ENCODE peak calls at places on chromosomes 5 and 9, in eight cellular contexts. One of them, this sample, is unnamed.

GRCh38 chr5:64973226-64973625 is 204.5 kb downstream of the CWC27 start:
- DNase-seq in activated CD4-positive, alpha-beta T cell treated with anti-CD3 and anti-CD28 coated beads, Interleukin-2, amount 50 U/mL, for 24 hours: no peak
- DNase-seq in A172: no peak
- DNase-seq in HTR-8/SVneo: no peak
- DNase-seq in GM18507: no peak
- DNase-seq in SK-N-DZ: no peak
- DNase-seq in head of caudate nucleus: no peak
- DNase-seq in iris pigment epithelial cell: no peak
- DNase-seq in this sample: no peak

GRCh38 chr5:126857472-126858410 is 80.8 kb downstream of the LMNB1 start:
- DNase-seq in activated CD4-positive, alpha-beta T cell treated with anti-CD3 and anti-CD28 coated beads, Interleukin-2, amount 50 U/mL, for 24 hours: no peak
- DNase-seq in A172: no peak
- DNase-seq in head of caudate nucleus: no peak
- DNase-seq in iris pigment epithelial cell: no peak
- DNase-seq in SK-N-DZ: no peak
- DNase-seq in HTR-8/SVneo: no peak
- DNase-seq in GM18507: no peak
- DNase-seq in this sample: peak

GRCh38 chr5:54462281-54462680 is 6.8 kb downstream of the HSPB3 start:
- DNase-seq in iris pigment epithelial cell: no peak
- DNase-seq in GM18507: no peak
- DNase-seq in head of caudate nucleus: no peak
- DNase-seq in A172: no peak
- DNase-seq in SK-N-DZ: no peak
- DNase-seq in activated CD4-positive, alpha-beta T cell treated with anti-CD3 and anti-CD28 coated beads, Interleukin-2, amount 50 U/mL, for 24 hours: no peak
- DNase-seq in HTR-8/SVneo: no peak
- DNase-seq in this sample: no peak

GRCh38 chr5:178282391-178282790 is 49.8 kb upstream of the PHYKPL start:
- DNase-seq in GM18507: no peak
- DNase-seq in head of caudate nucleus: no peak
- DNase-seq in activated CD4-positive, alpha-beta T cell treated with anti-CD3 and anti-CD28 coated beads, Interleukin-2, amount 50 U/mL, for 24 hours: no peak
- DNase-seq in HTR-8/SVneo: no peak
- DNase-seq in iris pigment epithelial cell: no peak
- DNase-seq in A172: no peak
- DNase-seq in SK-N-DZ: no peak
- DNase-seq in this sample: no peak

GRCh38 chr5:13632676-13633075 is 311.8 kb downstream of the DNAH5 start:
- DNase-seq in iris pigment epithelial cell: no peak
- DNase-seq in head of caudate nucleus: no peak
- DNase-seq in activated CD4-positive, alpha-beta T cell treated with anti-CD3 and anti-CD28 coated beads, Interleukin-2, amount 50 U/mL, for 24 hours: no peak
- DNase-seq in HTR-8/SVneo: peak
- DNase-seq in GM18507: no peak
- DNase-seq in A172: peak
- DNase-seq in SK-N-DZ: no peak
- DNase-seq in this sample: peak

GRCh38 chr5:179401-179800 is 11.9 kb upstream of the LRRC14B start:
- DNase-seq in activated CD4-positive, alpha-beta T cell treated with anti-CD3 and anti-CD28 coated beads, Interleukin-2, amount 50 U/mL, for 24 hours: no peak
- DNase-seq in iris pigment epithelial cell: no peak
- DNase-seq in head of caudate nucleus: no peak
- DNase-seq in SK-N-DZ: no peak
- DNase-seq in HTR-8/SVneo: no peak
- DNase-seq in A172: no peak
- DNase-seq in GM18507: no peak
- DNase-seq in this sample: no peak

GRCh38 chr5:151345808-151346478 is 1.4 kb downstream of the SLC36A2 start:
- DNase-seq in GM18507: no peak
- DNase-seq in iris pigment epithelial cell: peak
- DNase-seq in head of caudate nucleus: no peak
- DNase-seq in A172: peak
- DNase-seq in SK-N-DZ: no peak
- DNase-seq in HTR-8/SVneo: no peak
- DNase-seq in activated CD4-positive, alpha-beta T cell treated with anti-CD3 and anti-CD28 coated beads, Interleukin-2, amount 50 U/mL, for 24 hours: no peak
- DNase-seq in this sample: no peak

GRCh38 chr5:95870105-95870672 is 47.7 kb upstream of the GLRX start:
- DNase-seq in iris pigment epithelial cell: peak
- DNase-seq in HTR-8/SVneo: no peak
- DNase-seq in activated CD4-positive, alpha-beta T cell treated with anti-CD3 and anti-CD28 coated beads, Interleukin-2, amount 50 U/mL, for 24 hours: peak
- DNase-seq in head of caudate nucleus: no peak
- DNase-seq in A172: peak
- DNase-seq in SK-N-DZ: no peak
- DNase-seq in GM18507: no peak
- DNase-seq in this sample: no peak

GRCh38 chr5:104241051-104241450 is 678.5 kb upstream of the NUDT12 start:
- DNase-seq in head of caudate nucleus: peak
- DNase-seq in A172: no peak
- DNase-seq in HTR-8/SVneo: no peak
- DNase-seq in SK-N-DZ: no peak
- DNase-seq in activated CD4-positive, alpha-beta T cell treated with anti-CD3 and anti-CD28 coated beads, Interleukin-2, amount 50 U/mL, for 24 hours: no peak
- DNase-seq in GM18507: no peak
- DNase-seq in iris pigment epithelial cell: no peak
- DNase-seq in this sample: no peak

GRCh38 chr9:18566125-18566524 is 92.2 kb downstream of the ADAMTSL1 start:
- DNase-seq in activated CD4-positive, alpha-beta T cell treated with anti-CD3 and anti-CD28 coated beads, Interleukin-2, amount 50 U/mL, for 24 hours: no peak
- DNase-seq in head of caudate nucleus: no peak
- DNase-seq in iris pigment epithelial cell: peak
- DNase-seq in GM18507: no peak
- DNase-seq in SK-N-DZ: no peak
- DNase-seq in HTR-8/SVneo: peak
- DNase-seq in A172: peak
- DNase-seq in this sample: peak